ENCODE peak calls at places on chromosomes 11 and 22, in ten cellular contexts. One of them, this sample, is unnamed.

GRCh38 chr22:39024923-39025322 is 4.0 kb downstream of the APOBEC3D start:
- DNase-seq in pancreas: no peak
- DNase-seq in upper lobe of left lung: no peak
- DNase-seq in left ventricle myocardium inferior: no peak
- DNase-seq in sigmoid colon: no peak
- DNase-seq in ovary: no peak
- DNase-seq in fibroblast of mammary gland: no peak
- DNase-seq in WTC11: no peak
- DNase-seq in CD8-positive, alpha-beta T cell: no peak
- DNase-seq in kidney epithelial cell: no peak
- DNase-seq in this sample: no peak

GRCh38 chr11:19679952-19680823 is 32.4 kb upstream of the NAV2 start:
- DNase-seq in pancreas: no peak
- DNase-seq in upper lobe of left lung: peak; percentile 86
- DNase-seq in left ventricle myocardium inferior: peak; percentile 82
- DNase-seq in sigmoid colon: peak; percentile 96
- DNase-seq in ovary: peak; percentile 75
- DNase-seq in fibroblast of mammary gland: peak; percentile 99
- DNase-seq in WTC11: no peak
- DNase-seq in CD8-positive, alpha-beta T cell: no peak
- DNase-seq in kidney epithelial cell: peak; percentile 93
- DNase-seq in this sample: no peak

GRCh38 chr22:21594865-21595452 is 27.4 kb downstream of the UBE2L3 start:
- DNase-seq in pancreas: no peak
- DNase-seq in upper lobe of left lung: no peak
- DNase-seq in left ventricle myocardium inferior: no peak
- DNase-seq in sigmoid colon: no peak
- DNase-seq in ovary: no peak
- DNase-seq in fibroblast of mammary gland: no peak
- DNase-seq in WTC11: no peak
- DNase-seq in CD8-positive, alpha-beta T cell: no peak
- DNase-seq in kidney epithelial cell: no peak
- DNase-seq in this sample: no peak

GRCh38 chr11:101860694-101861371 is 54.0 kb upstream of the CEP126 start:
- DNase-seq in pancreas: no peak
- DNase-seq in upper lobe of left lung: peak; percentile 47
- DNase-seq in left ventricle myocardium inferior: no peak
- DNase-seq in sigmoid colon: no peak
- DNase-seq in ovary: peak; percentile 27
- DNase-seq in fibroblast of mammary gland: peak; percentile 73
- DNase-seq in WTC11: peak; percentile 27
- DNase-seq in CD8-positive, alpha-beta T cell: peak; percentile 10
- DNase-seq in kidney epithelial cell: no peak
- DNase-seq in this sample: no peak

GRCh38 chr11:85725510-85726258 is 39.7 kb upstream of the CCDC89 start:
- DNase-seq in pancreas: no peak
- DNase-seq in upper lobe of left lung: no peak
- DNase-seq in left ventricle myocardium inferior: no peak
- DNase-seq in sigmoid colon: no peak
- DNase-seq in ovary: no peak
- DNase-seq in fibroblast of mammary gland: peak; percentile 92
- DNase-seq in WTC11: no peak
- DNase-seq in CD8-positive, alpha-beta T cell: no peak
- DNase-seq in kidney epithelial cell: peak; percentile 88
- DNase-seq in this sample: no peak

GRCh38 chr22:19715286-19715939 is 1.1 kb downstream of the SEPTIN5 start:
- DNase-seq in pancreas: peak; percentile 55
- DNase-seq in upper lobe of left lung: no peak
- DNase-seq in left ventricle myocardium inferior: peak; percentile 13
- DNase-seq in sigmoid colon: no peak
- DNase-seq in ovary: no peak
- DNase-seq in fibroblast of mammary gland: no peak
- DNase-seq in WTC11: no peak
- DNase-seq in CD8-positive, alpha-beta T cell: no peak
- DNase-seq in kidney epithelial cell: no peak
- DNase-seq in this sample: no peak

GRCh38 chr22:45125198-45125597 is 38.5 kb upstream of the NUP50 start:
- DNase-seq in pancreas: no peak
- DNase-seq in upper lobe of left lung: no peak
- DNase-seq in left ventricle myocardium inferior: no peak
- DNase-seq in sigmoid colon: no peak
- DNase-seq in ovary: no peak
- DNase-seq in fibroblast of mammary gland: peak; percentile 85
- DNase-seq in WTC11: no peak
- DNase-seq in CD8-positive, alpha-beta T cell: no peak
- DNase-seq in kidney epithelial cell: no peak
- DNase-seq in this sample: no peak

GRCh38 chr22:20864186-20864908 is 5.5 kb downstream of the SNAP29 start:
- DNase-seq in pancreas: no peak
- DNase-seq in upper lobe of left lung: no peak
- DNase-seq in left ventricle myocardium inferior: no peak
- DNase-seq in sigmoid colon: no peak
- DNase-seq in ovary: no peak
- DNase-seq in fibroblast of mammary gland: peak; percentile 43
- DNase-seq in WTC11: no peak
- DNase-seq in CD8-positive, alpha-beta T cell: no peak
- DNase-seq in kidney epithelial cell: no peak
- DNase-seq in this sample: no peak

GRCh38 chr22:30044369-30044768 is 35.9 kb upstream of the HORMAD2 start:
- DNase-seq in pancreas: no peak
- DNase-seq in upper lobe of left lung: peak; percentile 77
- DNase-seq in left ventricle myocardium inferior: no peak
- DNase-seq in sigmoid colon: peak; percentile 53
- DNase-seq in ovary: no peak
- DNase-seq in fibroblast of mammary gland: peak; percentile 97
- DNase-seq in WTC11: no peak
- DNase-seq in CD8-positive, alpha-beta T cell: no peak
- DNase-seq in kidney epithelial cell: peak; percentile 93
- DNase-seq in this sample: no peak

GRCh38 chr11:118156531-118157185 is 4.0 kb upstream of the SCN4B start:
- DNase-seq in pancreas: peak; percentile 41
- DNase-seq in upper lobe of left lung: no peak
- DNase-seq in left ventricle myocardium inferior: no peak
- DNase-seq in sigmoid colon: no peak
- DNase-seq in ovary: no peak
- DNase-seq in fibroblast of mammary gland: no peak
- DNase-seq in WTC11: no peak
- DNase-seq in CD8-positive, alpha-beta T cell: peak; percentile 39
- DNase-seq in kidney epithelial cell: no peak
- DNase-seq in this sample: no peak
- TF ChIP-seq CTCF in pancreas: no peak
- TF ChIP-seq CTCF in upper lobe of left lung: no peak
- TF ChIP-seq CTCF in left ventricle myocardium inferior: no peak
- TF ChIP-seq CTCF in sigmoid colon: no peak
- TF ChIP-seq CTCF in ovary: no peak
- TF ChIP-seq CTCF in fibroblast of mammary gland: no peak
- TF ChIP-seq CTCF in WTC11: no peak
- TF ChIP-seq CTCF in CD8-positive, alpha-beta T cell: no peak
- TF ChIP-seq CTCF in kidney epithelial cell: no peak
- TF ChIP-seq CTCF in this sample: no peak

DNA sequence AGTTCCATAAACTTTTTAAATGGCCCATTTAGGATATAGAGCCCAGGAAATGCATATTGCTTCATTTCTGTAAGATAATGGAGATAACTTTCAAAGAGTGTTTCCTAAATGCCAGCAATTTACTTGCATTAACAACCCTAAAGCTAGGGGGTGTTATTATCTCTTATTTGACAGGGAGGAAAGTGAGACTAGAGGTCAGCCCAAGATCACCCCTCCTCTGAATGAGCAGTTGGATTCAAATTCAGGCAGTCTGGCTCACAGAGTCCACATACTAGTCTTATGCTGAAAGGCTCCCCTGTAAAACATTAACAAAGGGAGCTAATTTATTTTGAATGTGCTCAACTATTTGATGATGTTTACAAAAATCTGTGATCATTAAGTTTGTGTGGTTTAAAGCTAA is 49.9 kb upstream of the TRIM77 start:
- DNase-seq in pancreas: no peak
- DNase-seq in upper lobe of left lung: no peak
- DNase-seq in left ventricle myocardium inferior: no peak
- DNase-seq in sigmoid colon: no peak
- DNase-seq in ovary: no peak
- DNase-seq in fibroblast of mammary gland: no peak
- DNase-seq in WTC11: no peak
- DNase-seq in CD8-positive, alpha-beta T cell: no peak
- DNase-seq in kidney epithelial cell: no peak
- DNase-seq in this sample: no peak
- TF ChIP-seq CTCF in pancreas: no peak
- TF ChIP-seq CTCF in upper lobe of left lung: no peak
- TF ChIP-seq CTCF in left ventricle myocardium inferior: no peak
- TF ChIP-seq CTCF in sigmoid colon: no peak
- TF ChIP-seq CTCF in ovary: no peak
- TF ChIP-seq CTCF in fibroblast of mammary gland: no peak
- TF ChIP-seq CTCF in WTC11: no peak
- TF ChIP-seq CTCF in CD8-positive, alpha-beta T cell: no peak
- TF ChIP-seq CTCF in kidney epithelial cell: no peak
- TF ChIP-seq CTCF in this sample: no peak

GRCh38 chr11:33829430-33830141 is 55.3 kb upstream of the FBXO3 start:
- DNase-seq in pancreas: no peak
- DNase-seq in upper lobe of left lung: peak; percentile 46
- DNase-seq in left ventricle myocardium inferior: peak; percentile 38
- DNase-seq in sigmoid colon: no peak
- DNase-seq in ovary: peak; percentile 46
- DNase-seq in fibroblast of mammary gland: peak; percentile 79
- DNase-seq in WTC11: peak; percentile 65
- DNase-seq in CD8-positive, alpha-beta T cell: peak; percentile 50
- DNase-seq in kidney epithelial cell: peak; percentile 41
- DNase-seq in this sample: no peak

GRCh38 chr11:33832676-33833075 is 58.4 kb upstream of the FBXO3 start:
- DNase-seq in pancreas: no peak
- DNase-seq in upper lobe of left lung: no peak
- DNase-seq in left ventricle myocardium inferior: no peak
- DNase-seq in sigmoid colon: no peak
- DNase-seq in ovary: no peak
- DNase-seq in fibroblast of mammary gland: no peak
- DNase-seq in WTC11: no peak
- DNase-seq in CD8-positive, alpha-beta T cell: no peak
- DNase-seq in kidney epithelial cell: no peak
- DNase-seq in this sample: no peak

GRCh38 chr11:33830903-33831648 is 56.8 kb upstream of the FBXO3 start:
- DNase-seq in pancreas: no peak
- DNase-seq in upper lobe of left lung: no peak
- DNase-seq in left ventricle myocardium inferior: no peak
- DNase-seq in sigmoid colon: no peak
- DNase-seq in ovary: no peak
- DNase-seq in fibroblast of mammary gland: peak; percentile 5
- DNase-seq in WTC11: no peak
- DNase-seq in CD8-positive, alpha-beta T cell: no peak
- DNase-seq in kidney epithelial cell: peak; percentile 42
- DNase-seq in this sample: no peak

DNA sequence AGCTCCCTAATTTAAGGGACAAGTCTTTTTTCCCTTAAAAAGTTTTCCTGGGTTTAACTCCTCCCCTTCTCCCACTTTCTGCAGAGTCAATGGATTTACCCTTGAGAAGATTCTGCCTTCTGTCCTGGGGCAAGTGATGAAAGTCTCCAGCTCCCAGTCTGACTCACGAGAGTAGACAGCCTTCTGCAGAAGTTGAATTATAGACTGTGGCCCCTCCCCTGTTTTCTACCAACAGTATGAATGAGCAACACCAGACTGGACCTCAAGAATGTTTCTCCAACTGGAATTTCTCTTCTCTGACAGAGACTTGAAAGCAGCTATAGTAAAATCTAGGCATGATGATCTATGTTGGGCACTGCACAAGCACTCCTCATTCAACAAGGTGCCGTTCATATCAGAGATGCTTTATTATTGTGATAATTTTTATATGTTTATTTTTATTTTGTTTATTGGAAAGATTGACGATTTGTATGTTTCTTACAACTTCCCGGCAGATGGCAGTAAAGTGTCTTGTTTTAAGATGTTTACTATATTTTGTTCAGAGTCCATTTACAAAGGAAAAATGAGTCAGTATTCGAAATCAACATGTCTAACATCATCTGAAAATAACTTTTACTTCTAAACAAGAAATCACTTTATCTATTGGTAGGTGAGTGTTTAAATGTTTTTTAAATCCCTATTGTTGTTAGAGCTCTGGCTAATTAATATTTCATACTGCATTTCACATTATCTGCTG is 56.6 kb downstream of the LMO2 start:
- DNase-seq in pancreas: no peak
- DNase-seq in upper lobe of left lung: no peak
- DNase-seq in left ventricle myocardium inferior: no peak
- DNase-seq in sigmoid colon: no peak
- DNase-seq in ovary: no peak
- DNase-seq in fibroblast of mammary gland: peak; percentile 86
- DNase-seq in WTC11: no peak
- DNase-seq in CD8-positive, alpha-beta T cell: no peak
- DNase-seq in kidney epithelial cell: peak; percentile 60
- DNase-seq in this sample: no peak
- TF ChIP-seq CTCF in pancreas: no peak
- TF ChIP-seq CTCF in upper lobe of left lung: no peak
- TF ChIP-seq CTCF in left ventricle myocardium inferior: peak; percentile 41
- TF ChIP-seq CTCF in sigmoid colon: no peak
- TF ChIP-seq CTCF in ovary: no peak
- TF ChIP-seq CTCF in fibroblast of mammary gland: peak; percentile 37
- TF ChIP-seq CTCF in WTC11: no peak
- TF ChIP-seq CTCF in CD8-positive, alpha-beta T cell: peak; percentile 21
- TF ChIP-seq CTCF in kidney epithelial cell: peak; percentile 10
- TF ChIP-seq CTCF in this sample: no peak

GRCh38 chr11:131907371-131907770 is 537.0 kb downstream of the NTM start:
- DNase-seq in pancreas: no peak
- DNase-seq in upper lobe of left lung: no peak
- DNase-seq in left ventricle myocardium inferior: no peak
- DNase-seq in sigmoid colon: no peak
- DNase-seq in ovary: no peak
- DNase-seq in fibroblast of mammary gland: no peak
- DNase-seq in WTC11: no peak
- DNase-seq in CD8-positive, alpha-beta T cell: no peak
- DNase-seq in kidney epithelial cell: no peak
- DNase-seq in this sample: no peak

GRCh38 chr11:131909426-131910200 is 539.2 kb downstream of the NTM start:
- DNase-seq in pancreas: no peak
- DNase-seq in upper lobe of left lung: no peak
- DNase-seq in left ventricle myocardium inferior: no peak
- DNase-seq in sigmoid colon: no peak
- DNase-seq in ovary: no peak
- DNase-seq in fibroblast of mammary gland: no peak
- DNase-seq in WTC11: no peak
- DNase-seq in CD8-positive, alpha-beta T cell: no peak
- DNase-seq in kidney epithelial cell: no peak
- DNase-seq in this sample: no peak

GRCh38 chr11:131904756-131905155 is 534.3 kb downstream of the NTM start:
- DNase-seq in pancreas: no peak
- DNase-seq in upper lobe of left lung: no peak
- DNase-seq in left ventricle myocardium inferior: no peak
- DNase-seq in sigmoid colon: no peak
- DNase-seq in ovary: no peak
- DNase-seq in fibroblast of mammary gland: no peak
- DNase-seq in WTC11: peak; percentile 53
- DNase-seq in CD8-positive, alpha-beta T cell: no peak
- DNase-seq in kidney epithelial cell: no peak
- DNase-seq in this sample: no peak

GRCh38 chr11:131908316-131908715 is 537.9 kb downstream of the NTM start:
- DNase-seq in pancreas: no peak
- DNase-seq in upper lobe of left lung: no peak
- DNase-seq in left ventricle myocardium inferior: no peak
- DNase-seq in sigmoid colon: no peak
- DNase-seq in ovary: no peak
- DNase-seq in fibroblast of mammary gland: no peak
- DNase-seq in WTC11: no peak
- DNase-seq in CD8-positive, alpha-beta T cell: no peak
- DNase-seq in kidney epithelial cell: no peak
- DNase-seq in this sample: no peak

GRCh38 chr11:131906963-131907362 is 536.5 kb downstream of the NTM start:
- DNase-seq in pancreas: no peak
- DNase-seq in upper lobe of left lung: no peak
- DNase-seq in left ventricle myocardium inferior: no peak
- DNase-seq in sigmoid colon: no peak
- DNase-seq in ovary: no peak
- DNase-seq in fibroblast of mammary gland: peak; percentile 15
- DNase-seq in WTC11: no peak
- DNase-seq in CD8-positive, alpha-beta T cell: no peak
- DNase-seq in kidney epithelial cell: no peak
- DNase-seq in this sample: no peak
- TF ChIP-seq CTCF in pancreas: no peak
- TF ChIP-seq CTCF in upper lobe of left lung: no peak
- TF ChIP-seq CTCF in left ventricle myocardium inferior: peak; percentile 27
- TF ChIP-seq CTCF in sigmoid colon: no peak
- TF ChIP-seq CTCF in ovary: no peak
- TF ChIP-seq CTCF in fibroblast of mammary gland: peak; percentile 15
- TF ChIP-seq CTCF in WTC11: no peak
- TF ChIP-seq CTCF in CD8-positive, alpha-beta T cell: no peak
- TF ChIP-seq CTCF in kidney epithelial cell: no peak
- TF ChIP-seq CTCF in this sample: no peak

This sample was measured in activated B cell treated with CpG ODN at 0.5 μM for 24 hours.